ENCODE peak calls at places on chromosomes 3 and 15, in four cellular contexts. One of them, this sample, is unnamed.

GRCh38 chr3:146692254-146692653 is 87.1 kb upstream of the PLSCR5 start:
- DNase-seq in OCI-LY7: no peak
- DNase-seq in progenitor cell of endocrine pancreas: no peak
- DNase-seq in uterus: no peak
- DNase-seq in this sample: no peak

GRCh38 chr15:48986240-48986639 is 22.5 kb upstream of the SHC4 start:
- DNase-seq in OCI-LY7: no peak
- DNase-seq in progenitor cell of endocrine pancreas: no peak
- DNase-seq in uterus: no peak
- DNase-seq in this sample: no peak

GRCh38 chr3:129723558-129724324 is 117.3 kb upstream of the PLXND1 start:
- DNase-seq in OCI-LY7: no peak
- DNase-seq in progenitor cell of endocrine pancreas: no peak
- DNase-seq in uterus: peak
- DNase-seq in this sample: no peak

GRCh38 chr3:132788299-132788698 is 66.1 kb upstream of the NPHP3 start:
- DNase-seq in OCI-LY7: no peak
- DNase-seq in progenitor cell of endocrine pancreas: no peak
- DNase-seq in uterus: peak
- DNase-seq in this sample: peak

GRCh38 chr15:51861557-51862350 is 32.3 kb downstream of the TMOD3 start:
- DNase-seq in OCI-LY7: no peak
- DNase-seq in progenitor cell of endocrine pancreas: no peak
- DNase-seq in uterus: no peak
- DNase-seq in this sample: no peak

GRCh38 chr3:56988458-56988857 is 72.0 kb upstream of the SPATA12 start:
- DNase-seq in OCI-LY7: no peak
- DNase-seq in progenitor cell of endocrine pancreas: no peak
- DNase-seq in uterus: no peak
- DNase-seq in this sample: no peak

GRCh38 chr15:92306662-92307061 is 87.0 kb upstream of the ST8SIA2 start:
- DNase-seq in OCI-LY7: no peak
- DNase-seq in progenitor cell of endocrine pancreas: no peak
- DNase-seq in uterus: no peak
- DNase-seq in this sample: peak

GRCh38 chr3:146134348-146135117 is 26.5 kb downstream of the PLOD2 start:
- DNase-seq in OCI-LY7: no peak
- DNase-seq in progenitor cell of endocrine pancreas: no peak
- DNase-seq in uterus: no peak
- DNase-seq in this sample: no peak

GRCh38 chr3:14267976-14268375 is 89.4 kb downstream of the LSM3 start:
- DNase-seq in OCI-LY7: no peak
- DNase-seq in progenitor cell of endocrine pancreas: no peak
- DNase-seq in uterus: no peak
- DNase-seq in this sample: no peak

GRCh38 chr3:193704431-193704830 is 111.4 kb downstream of the OPA1 start:
- DNase-seq in OCI-LY7: no peak
- DNase-seq in progenitor cell of endocrine pancreas: no peak
- DNase-seq in uterus: no peak
- DNase-seq in this sample: no peak

GRCh38 chr3:43379343-43379742 is 93.0 kb downstream of the SNRK start:
- DNase-seq in OCI-LY7: no peak
- DNase-seq in progenitor cell of endocrine pancreas: no peak
- DNase-seq in uterus: peak
- DNase-seq in this sample: no peak

GRCh38 chr15:79923515-79924169 is 26.8 kb upstream of the MTHFS start:
- DNase-seq in OCI-LY7: peak
- DNase-seq in progenitor cell of endocrine pancreas: peak
- DNase-seq in uterus: peak
- DNase-seq in this sample: peak

GRCh38 chr3:9778102-9778501 is 8.4 kb upstream of the CAMK1 start:
- DNase-seq in OCI-LY7: no peak
- DNase-seq in progenitor cell of endocrine pancreas: no peak
- DNase-seq in uterus: peak
- DNase-seq in this sample: peak

GRCh38 chr15:47570044-47570443 is 147.3 kb upstream of the SEMA6D start:
- DNase-seq in OCI-LY7: no peak
- DNase-seq in progenitor cell of endocrine pancreas: no peak
- DNase-seq in uterus: no peak
- DNase-seq in this sample: no peak

GRCh38 chr3:126117786-126118185 is 33.9 kb upstream of the SLC41A3 start:
- DNase-seq in OCI-LY7: no peak
- DNase-seq in progenitor cell of endocrine pancreas: peak
- DNase-seq in uterus: peak
- DNase-seq in this sample: no peak

GRCh38 chr15:76058714-76059319 is 968 bp upstream of the TMEM266 start:
- DNase-seq in OCI-LY7: no peak
- DNase-seq in progenitor cell of endocrine pancreas: no peak
- DNase-seq in uterus: no peak
- DNase-seq in this sample: peak

This sample was measured in MV-4-11.